ENCODE peak calls at places on chromosomes 2 and 18, in five cellular contexts. One of them, this sample, is unnamed.

GRCh38 chr2:172701250-172701649 is 34.4 kb upstream of the RAPGEF4 start:
- DNase-seq in HL-60: no peak
- DNase-seq in A549: no peak
- DNase-seq in GM12878: no peak
- DNase-seq in SK-N-SH: no peak
- DNase-seq in this sample: no peak

GRCh38 chr18:43534511-43534910 is 257.2 kb upstream of the SYT4 start:
- DNase-seq in HL-60: no peak
- DNase-seq in A549: no peak
- DNase-seq in SK-N-SH: no peak
- DNase-seq in GM12878: no peak
- DNase-seq in this sample: no peak

GRCh38 chr2:105784577-105784976 is 39.9 kb downstream of the NCK2 start:
- DNase-seq in GM12878: no peak
- DNase-seq in SK-N-SH: no peak
- DNase-seq in A549: no peak
- DNase-seq in HL-60: no peak
- DNase-seq in this sample: no peak

GRCh38 chr2:11500702-11501303 is 33.0 kb upstream of the GREB1 start:
- DNase-seq in HL-60: no peak
- DNase-seq in A549: no peak
- DNase-seq in SK-N-SH: no peak
- DNase-seq in GM12878: peak; percentile 45
- DNase-seq in this sample: no peak

GRCh38 chr18:11322006-11322405 is 172.6 kb upstream of the PIEZO2 start:
- DNase-seq in SK-N-SH: no peak
- DNase-seq in GM12878: no peak
- DNase-seq in A549: no peak
- DNase-seq in HL-60: no peak
- DNase-seq in this sample: no peak

GRCh38 chr18:23250893-23251656 is 115.8 kb downstream of the CABLES1 start:
- DNase-seq in A549: no peak
- DNase-seq in GM12878: no peak
- DNase-seq in HL-60: peak; percentile 34
- DNase-seq in SK-N-SH: no peak
- DNase-seq in this sample: no peak

GRCh38 chr2:216426938-216427337 is 14.7 kb downstream of the SMARCAL1 start:
- DNase-seq in GM12878: no peak
- DNase-seq in A549: no peak
- DNase-seq in HL-60: no peak
- DNase-seq in SK-N-SH: no peak
- DNase-seq in this sample: no peak

GRCh38 chr2:20625920-20626697 is 24.8 kb downstream of the HS1BP3 start:
- DNase-seq in HL-60: no peak
- DNase-seq in SK-N-SH: no peak
- DNase-seq in GM12878: no peak
- DNase-seq in A549: no peak
- DNase-seq in this sample: no peak

GRCh38 chr18:58402247-58402646 is 226.6 kb downstream of the ALPK2 start:
- DNase-seq in HL-60: no peak
- DNase-seq in A549: no peak
- DNase-seq in SK-N-SH: peak; percentile 37
- DNase-seq in GM12878: no peak
- DNase-seq in this sample: no peak

GRCh38 chr2:75595541-75596395 is 35.0 kb upstream of the EVA1A start:
- DNase-seq in SK-N-SH: no peak
- DNase-seq in A549: no peak
- DNase-seq in HL-60: no peak
- DNase-seq in GM12878: no peak
- DNase-seq in this sample: no peak

GRCh38 chr18:2855560-2856350 is 8.9 kb downstream of the EMILIN2 start:
- DNase-seq in HL-60: peak; percentile 29
- DNase-seq in A549: no peak
- DNase-seq in GM12878: no peak
- DNase-seq in SK-N-SH: no peak
- DNase-seq in this sample: no peak

GRCh38 chr2:126890136-126890961 is 8.3 kb upstream of the TEX51 start:
- DNase-seq in A549: no peak
- DNase-seq in HL-60: no peak
- DNase-seq in GM12878: no peak
- DNase-seq in SK-N-SH: no peak
- DNase-seq in this sample: no peak

GRCh38 chr2:197215988-197216979 is 94.3 kb downstream of the ANKRD44 start:
- DNase-seq in SK-N-SH: no peak
- DNase-seq in HL-60: peak; percentile 76
- DNase-seq in A549: no peak
- DNase-seq in GM12878: peak; percentile 80
- DNase-seq in this sample: no peak

GRCh38 chr2:63424329-63425078 is 163.8 kb downstream of the WDPCP start:
- DNase-seq in HL-60: peak; percentile 18
- DNase-seq in A549: peak; percentile 9
- DNase-seq in SK-N-SH: peak; percentile 30
- DNase-seq in GM12878: no peak
- DNase-seq in this sample: peak; percentile 25

GRCh38 chr18:78511666-78512065 is 468.0 kb upstream of the SALL3 start:
- DNase-seq in HL-60: no peak
- DNase-seq in GM12878: no peak
- DNase-seq in SK-N-SH: no peak
- DNase-seq in A549: no peak
- DNase-seq in this sample: no peak

GRCh38 chr2:120314656-120315366 is 31.1 kb upstream of the INHBB start:
- DNase-seq in HL-60: no peak
- DNase-seq in A549: no peak
- DNase-seq in SK-N-SH: no peak
- DNase-seq in GM12878: no peak
- DNase-seq in this sample: no peak

GRCh38 chr2:223563462-223563861 is 38.7 kb downstream of the SCG2 start:
- DNase-seq in HL-60: peak; percentile 11
- DNase-seq in SK-N-SH: peak; percentile 14
- DNase-seq in A549: peak; percentile 82
- DNase-seq in GM12878: no peak
- DNase-seq in this sample: peak; percentile 78

GRCh38 chr2:187403568-187404260 is 44.3 kb downstream of the CALCRL start:
- DNase-seq in GM12878: peak; percentile 15
- DNase-seq in SK-N-SH: no peak
- DNase-seq in HL-60: no peak
- DNase-seq in A549: no peak
- DNase-seq in this sample: no peak

GRCh38 chr2:133532919-133533318 is 35.3 kb downstream of the NCKAP5 start:
- DNase-seq in SK-N-SH: no peak
- DNase-seq in A549: peak; percentile 5
- DNase-seq in HL-60: no peak
- DNase-seq in GM12878: no peak
- DNase-seq in this sample: no peak

GRCh38 chr18:22459491-22459890 is 41.8 kb upstream of the CTAGE1 start:
- DNase-seq in A549: no peak
- DNase-seq in GM12878: no peak
- DNase-seq in HL-60: no peak
- DNase-seq in SK-N-SH: no peak
- DNase-seq in this sample: no peak

GRCh38 chr18:32422185-32422584 is 48.5 kb downstream of the GAREM1 start:
- DNase-seq in SK-N-SH: no peak
- DNase-seq in GM12878: no peak
- DNase-seq in HL-60: no peak
- DNase-seq in A549: no peak
- DNase-seq in this sample: no peak

GRCh38 chr2:9547272-9547991 is 8.2 kb downstream of the ADAM17 start:
- DNase-seq in HL-60: no peak
- DNase-seq in SK-N-SH: no peak
- DNase-seq in GM12878: no peak
- DNase-seq in A549: no peak
- DNase-seq in this sample: no peak

GRCh38 chr2:222296911-222297599 is 1.7 kb downstream of the PAX3 start:
- DNase-seq in GM12878: no peak
- DNase-seq in A549: no peak
- DNase-seq in SK-N-SH: no peak
- DNase-seq in HL-60: no peak
- DNase-seq in this sample: no peak

GRCh38 chr2:189088566-189089225 is 90.9 kb downstream of the COL5A2 start:
- DNase-seq in SK-N-SH: peak; percentile 38
- DNase-seq in HL-60: no peak
- DNase-seq in A549: no peak
- DNase-seq in GM12878: no peak
- DNase-seq in this sample: no peak

GRCh38 chr2:195683174-195683573 is 26.1 kb downstream of the SLC39A10 start:
- DNase-seq in HL-60: no peak
- DNase-seq in A549: no peak
- DNase-seq in GM12878: no peak
- DNase-seq in SK-N-SH: no peak
- DNase-seq in this sample: no peak
- TF ChIP-seq REST in HL-60: no peak
- TF ChIP-seq REST in A549: no peak
- TF ChIP-seq REST in GM12878: no peak
- TF ChIP-seq REST in SK-N-SH: no peak
- TF ChIP-seq REST in this sample: no peak

GRCh38 chr2:238369516-238370481 is 49.5 kb downstream of the TRAF3IP1 start:
- DNase-seq in A549: no peak
- DNase-seq in HL-60: no peak
- DNase-seq in SK-N-SH: no peak
- DNase-seq in GM12878: no peak
- DNase-seq in this sample: no peak

DNA sequence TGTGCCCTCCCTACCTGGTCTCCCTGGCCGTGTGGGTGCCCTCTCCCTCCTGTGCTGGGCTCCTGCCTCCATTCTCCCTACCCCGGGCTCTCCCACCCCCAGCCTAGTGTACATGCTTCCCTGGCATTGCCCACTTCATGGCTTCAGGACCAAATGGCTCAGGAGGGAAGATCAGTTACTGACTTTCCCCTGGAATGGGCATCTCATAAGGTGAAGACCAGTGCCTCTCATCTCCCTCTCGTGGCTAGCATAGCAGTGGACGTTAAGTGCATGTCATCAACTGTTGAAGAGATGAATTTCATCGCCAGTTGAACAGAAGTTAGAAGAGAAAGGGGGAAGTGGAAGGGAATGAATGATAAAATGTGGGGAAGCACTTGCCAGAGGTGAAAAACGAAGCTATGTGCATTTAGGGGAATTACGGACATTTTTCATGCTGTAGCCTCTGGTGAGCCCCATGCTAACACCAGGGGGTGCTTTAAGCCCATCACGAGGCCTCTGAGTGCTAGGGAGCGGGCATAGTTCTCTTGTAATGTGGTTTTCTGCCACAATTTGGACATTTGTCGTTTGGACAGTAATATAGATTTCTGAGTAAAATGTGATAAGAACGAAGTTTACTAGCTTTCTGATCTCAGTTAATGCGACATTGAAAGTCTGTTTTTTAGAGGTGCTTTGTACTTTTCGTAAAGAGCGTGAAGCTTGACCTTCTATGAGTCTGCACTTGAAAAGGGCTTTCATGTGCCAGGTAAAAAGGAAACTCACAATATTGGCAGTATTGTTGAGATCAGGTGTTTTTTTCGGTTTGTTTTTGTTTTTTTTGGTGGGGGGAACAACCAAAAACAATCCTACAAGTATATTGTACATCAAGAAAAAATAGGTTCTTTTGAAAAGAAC is 50.4 kb downstream of the TRAF3IP1 start:
- DNase-seq in SK-N-SH: peak; percentile 73
- DNase-seq in A549: peak; percentile 35
- DNase-seq in HL-60: no peak
- DNase-seq in GM12878: no peak
- DNase-seq in this sample: peak; percentile 56
- TF ChIP-seq REST in SK-N-SH: no peak
- TF ChIP-seq REST in A549: no peak
- TF ChIP-seq REST in HL-60: no peak
- TF ChIP-seq REST in GM12878: no peak
- TF ChIP-seq REST in this sample: no peak

DNA sequence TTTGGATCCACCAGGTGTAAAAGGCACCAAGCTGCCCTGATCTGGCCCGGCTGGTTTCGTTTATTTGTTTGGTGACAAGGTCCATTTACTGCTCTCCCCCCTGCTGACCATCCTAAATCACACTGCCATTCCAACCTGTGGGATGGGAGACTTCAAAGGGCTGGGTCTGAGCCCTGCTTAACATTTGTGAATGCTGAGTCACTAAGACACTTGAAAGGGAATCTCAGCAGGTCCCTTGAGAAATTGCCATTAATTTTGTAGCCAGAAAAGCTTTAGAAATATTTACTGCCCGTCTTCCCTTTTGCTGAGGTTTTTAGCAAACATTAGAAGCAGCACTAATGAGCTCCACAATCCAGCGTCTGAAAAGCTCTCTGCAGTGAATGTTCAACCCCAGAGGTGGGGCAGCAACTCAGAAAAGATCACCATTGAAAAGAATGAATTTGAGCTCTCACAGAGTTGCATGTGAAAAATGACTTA is 133.8 kb downstream of the ARL4C start:
- DNase-seq in HL-60: no peak
- DNase-seq in SK-N-SH: no peak
- DNase-seq in A549: peak; percentile 87
- DNase-seq in GM12878: no peak
- DNase-seq in this sample: peak; percentile 28
- TF ChIP-seq REST in HL-60: no peak
- TF ChIP-seq REST in SK-N-SH: no peak
- TF ChIP-seq REST in A549: no peak
- TF ChIP-seq REST in GM12878: no peak
- TF ChIP-seq REST in this sample: no peak

GRCh38 chr2:70696142-70696541 is 71.9 kb downstream of the ADD2 start:
- DNase-seq in HL-60: no peak
- DNase-seq in SK-N-SH: no peak
- DNase-seq in A549: no peak
- DNase-seq in GM12878: no peak
- DNase-seq in this sample: no peak
- TF ChIP-seq REST in HL-60: no peak
- TF ChIP-seq REST in SK-N-SH: no peak
- TF ChIP-seq REST in A549: no peak
- TF ChIP-seq REST in GM12878: no peak
- TF ChIP-seq REST in this sample: no peak

GRCh38 chr18:61448316-61448715 is 115.1 kb downstream of the CDH20 start:
- DNase-seq in A549: no peak
- DNase-seq in HL-60: no peak
- DNase-seq in SK-N-SH: no peak
- DNase-seq in GM12878: no peak
- DNase-seq in this sample: no peak
- TF ChIP-seq REST in A549: no peak
- TF ChIP-seq REST in HL-60: no peak
- TF ChIP-seq REST in SK-N-SH: no peak
- TF ChIP-seq REST in GM12878: no peak
- TF ChIP-seq REST in this sample: no peak

DNA sequence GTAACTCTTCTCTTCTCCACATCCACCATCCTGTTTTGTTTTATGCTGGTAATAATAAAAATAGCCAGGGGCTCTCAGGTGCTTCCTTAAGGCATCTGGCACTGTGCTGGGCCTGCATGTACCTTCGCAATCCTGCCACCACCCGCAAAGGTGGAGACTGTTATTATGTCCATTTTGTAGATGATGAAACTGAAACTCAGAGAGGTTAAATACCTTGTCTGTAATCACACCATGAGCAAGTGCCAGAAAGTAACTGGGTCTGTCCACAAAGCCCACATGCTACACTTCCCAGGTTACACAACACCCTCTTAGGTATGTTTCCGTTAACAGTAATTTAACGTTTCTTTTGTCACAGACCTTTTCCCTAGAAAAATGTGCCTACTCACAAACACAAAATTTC is 27.0 kb downstream of the NRP2 start:
- DNase-seq in SK-N-SH: no peak
- DNase-seq in GM12878: no peak
- DNase-seq in A549: no peak
- DNase-seq in HL-60: no peak
- DNase-seq in this sample: no peak
- TF ChIP-seq REST in SK-N-SH: no peak
- TF ChIP-seq REST in GM12878: no peak
- TF ChIP-seq REST in A549: no peak
- TF ChIP-seq REST in HL-60: no peak
- TF ChIP-seq REST in this sample: no peak